ENCODE peak calls at places on chromosomes 16 and 17, in nine cellular contexts. One of them, this sample, is unnamed.

GRCh38 chr17:222172-222571 is 40.7 kb upstream of the DOC2B start:
- DNase-seq in sigmoid colon: peak; percentile 61
- DNase-seq in PC-3: no peak
- DNase-seq in activated B cell treated with CpG ODN at 0.5 μM for 24 hours: no peak
- DNase-seq in ovary: peak; percentile 9
- DNase-seq in H1: no peak
- DNase-seq in breast epithelium: no peak
- DNase-seq in CD4-positive, alpha-beta T cell: no peak
- DNase-seq in foreskin fibroblast: no peak
- DNase-seq in this sample: no peak

GRCh38 chr17:19317359-19318095 is 45.0 kb downstream of the B9D1 start:
- DNase-seq in sigmoid colon: peak; percentile 90
- DNase-seq in PC-3: no peak
- DNase-seq in activated B cell treated with CpG ODN at 0.5 μM for 24 hours: no peak
- DNase-seq in ovary: peak; percentile 93
- DNase-seq in H1: peak; percentile 80
- DNase-seq in breast epithelium: peak; percentile 69
- DNase-seq in CD4-positive, alpha-beta T cell: no peak
- DNase-seq in foreskin fibroblast: peak; percentile 81
- DNase-seq in this sample: peak; percentile 46

GRCh38 chr16:57377080-57377841 is 5.0 kb downstream of the CX3CL1 start:
- DNase-seq in sigmoid colon: no peak
- DNase-seq in PC-3: peak; percentile 73
- DNase-seq in activated B cell treated with CpG ODN at 0.5 μM for 24 hours: peak; percentile 46
- DNase-seq in ovary: no peak
- DNase-seq in H1: no peak
- DNase-seq in breast epithelium: peak; percentile 55
- DNase-seq in CD4-positive, alpha-beta T cell: no peak
- DNase-seq in foreskin fibroblast: no peak
- DNase-seq in this sample: no peak

GRCh38 chr17:31100840-31101239 is 6.1 kb downstream of the NF1 start:
- DNase-seq in sigmoid colon: no peak
- DNase-seq in PC-3: no peak
- DNase-seq in activated B cell treated with CpG ODN at 0.5 μM for 24 hours: no peak
- DNase-seq in ovary: no peak
- DNase-seq in H1: no peak
- DNase-seq in breast epithelium: no peak
- DNase-seq in CD4-positive, alpha-beta T cell: no peak
- DNase-seq in foreskin fibroblast: no peak
- DNase-seq in this sample: no peak

GRCh38 chr16:424033-424622 is 1.3 kb upstream of the RAB11FIP3 start:
- DNase-seq in sigmoid colon: peak; percentile 96
- DNase-seq in PC-3: peak; percentile 76
- DNase-seq in activated B cell treated with CpG ODN at 0.5 μM for 24 hours: no peak
- DNase-seq in ovary: peak; percentile 86
- DNase-seq in H1: no peak
- DNase-seq in breast epithelium: peak; percentile 94
- DNase-seq in CD4-positive, alpha-beta T cell: no peak
- DNase-seq in foreskin fibroblast: peak; percentile 97
- DNase-seq in this sample: no peak

GRCh38 chr16:12122202-12122601 is 145.7 kb downstream of the SNX29 start:
- DNase-seq in sigmoid colon: no peak
- DNase-seq in PC-3: no peak
- DNase-seq in activated B cell treated with CpG ODN at 0.5 μM for 24 hours: no peak
- DNase-seq in ovary: peak; percentile 10
- DNase-seq in H1: no peak
- DNase-seq in breast epithelium: no peak
- DNase-seq in CD4-positive, alpha-beta T cell: no peak
- DNase-seq in foreskin fibroblast: no peak
- DNase-seq in this sample: no peak

GRCh38 chr16:8380311-8380710 is 210.0 kb downstream of the TMEM114 start:
- DNase-seq in sigmoid colon: no peak
- DNase-seq in PC-3: no peak
- DNase-seq in activated B cell treated with CpG ODN at 0.5 μM for 24 hours: no peak
- DNase-seq in ovary: no peak
- DNase-seq in H1: no peak
- DNase-seq in breast epithelium: no peak
- DNase-seq in CD4-positive, alpha-beta T cell: no peak
- DNase-seq in foreskin fibroblast: no peak
- DNase-seq in this sample: no peak

GRCh38 chr17:45368661-45369060 is 51.8 kb upstream of the MAP3K14 start:
- DNase-seq in sigmoid colon: no peak
- DNase-seq in PC-3: no peak
- DNase-seq in activated B cell treated with CpG ODN at 0.5 μM for 24 hours: no peak
- DNase-seq in ovary: no peak
- DNase-seq in H1: no peak
- DNase-seq in breast epithelium: no peak
- DNase-seq in CD4-positive, alpha-beta T cell: no peak
- DNase-seq in foreskin fibroblast: peak; percentile 36
- DNase-seq in this sample: no peak

GRCh38 chr16:17572145-17572544 is 101.4 kb upstream of the XYLT1 start:
- DNase-seq in sigmoid colon: no peak
- DNase-seq in PC-3: no peak
- DNase-seq in activated B cell treated with CpG ODN at 0.5 μM for 24 hours: no peak
- DNase-seq in ovary: no peak
- DNase-seq in H1: no peak
- DNase-seq in breast epithelium: no peak
- DNase-seq in CD4-positive, alpha-beta T cell: no peak
- DNase-seq in foreskin fibroblast: no peak
- DNase-seq in this sample: no peak

GRCh38 chr16:82016268-82016667 is 5.0 kb upstream of the SDR42E1 start:
- DNase-seq in sigmoid colon: no peak
- DNase-seq in PC-3: peak; percentile 47
- DNase-seq in activated B cell treated with CpG ODN at 0.5 μM for 24 hours: no peak
- DNase-seq in ovary: no peak
- DNase-seq in H1: no peak
- DNase-seq in breast epithelium: no peak
- DNase-seq in CD4-positive, alpha-beta T cell: no peak
- DNase-seq in foreskin fibroblast: no peak
- DNase-seq in this sample: no peak

GRCh38 chr17:68378202-68379149 is 78.8 kb downstream of the WIPI1 start:
- DNase-seq in sigmoid colon: peak; percentile 98
- DNase-seq in PC-3: peak; percentile 88
- DNase-seq in activated B cell treated with CpG ODN at 0.5 μM for 24 hours: no peak
- DNase-seq in ovary: peak; percentile 98
- DNase-seq in H1: peak; percentile 60
- DNase-seq in breast epithelium: peak; percentile 87
- DNase-seq in CD4-positive, alpha-beta T cell: no peak
- DNase-seq in foreskin fibroblast: peak; percentile 99
- DNase-seq in this sample: peak; percentile 73

GRCh38 chr17:59842901-59843652 is 49.7 kb downstream of the TUBD1 start:
- DNase-seq in sigmoid colon: peak; percentile 65
- DNase-seq in PC-3: peak; percentile 98
- DNase-seq in activated B cell treated with CpG ODN at 0.5 μM for 24 hours: no peak
- DNase-seq in ovary: peak; percentile 48
- DNase-seq in H1: no peak
- DNase-seq in breast epithelium: peak; percentile 62
- DNase-seq in CD4-positive, alpha-beta T cell: no peak
- DNase-seq in foreskin fibroblast: peak; percentile 86
- DNase-seq in this sample: peak; percentile 42

DNA sequence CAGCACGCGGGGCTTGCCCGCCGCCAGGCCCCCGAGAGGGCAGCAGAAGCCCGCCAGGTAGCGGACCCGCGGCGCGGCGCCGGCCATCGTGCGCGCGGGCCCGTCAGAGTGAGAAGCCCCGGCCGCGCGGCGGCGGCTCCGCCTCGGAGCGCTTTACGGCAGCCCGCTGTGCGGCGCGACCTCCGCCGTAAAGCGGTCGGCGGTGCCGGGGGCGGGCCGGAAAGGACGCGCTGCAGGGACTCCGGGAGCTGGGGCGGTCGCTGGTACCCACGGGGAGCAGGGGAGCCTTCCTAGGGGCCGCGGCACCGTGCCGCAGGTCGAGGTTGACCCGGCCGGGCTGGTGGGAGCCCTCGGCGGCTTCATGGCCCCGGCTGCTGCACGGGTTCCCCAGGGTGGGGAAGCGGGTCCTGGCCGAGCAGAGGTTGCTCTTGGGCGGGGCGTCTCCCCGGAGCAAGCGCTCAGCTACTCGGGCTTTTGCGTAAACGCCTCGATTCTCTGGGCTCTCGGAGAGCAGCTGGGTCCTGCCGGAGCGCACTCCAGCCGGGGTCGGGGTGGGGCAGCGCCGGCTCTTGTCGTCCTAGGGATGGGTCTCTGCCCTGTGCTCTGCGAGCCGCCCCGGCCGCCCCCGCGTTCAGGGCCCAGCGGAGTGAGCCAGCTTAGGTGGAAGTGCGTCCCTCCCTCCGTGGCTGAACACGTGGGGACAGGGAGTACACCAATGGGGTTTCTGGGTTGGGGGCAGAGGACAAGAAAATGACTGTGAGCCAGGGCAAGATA is at the start of gene FAAP100:
- DNase-seq in sigmoid colon: peak; percentile 85
- DNase-seq in PC-3: peak; percentile 89
- DNase-seq in activated B cell treated with CpG ODN at 0.5 μM for 24 hours: peak; percentile 91
- DNase-seq in ovary: peak; percentile 76
- DNase-seq in H1: peak; percentile 90
- DNase-seq in breast epithelium: peak; percentile 61
- DNase-seq in CD4-positive, alpha-beta T cell: peak; percentile 71
- DNase-seq in foreskin fibroblast: peak; percentile 79
- DNase-seq in this sample: no peak
- TF ChIP-seq CTCF in sigmoid colon: no peak
- TF ChIP-seq CTCF in PC-3: no peak
- TF ChIP-seq CTCF in activated B cell treated with CpG ODN at 0.5 μM for 24 hours: no peak
- TF ChIP-seq CTCF in ovary: peak; percentile 5
- TF ChIP-seq CTCF in H1: no peak
- TF ChIP-seq CTCF in breast epithelium: no peak
- TF ChIP-seq CTCF in CD4-positive, alpha-beta T cell: no peak
- TF ChIP-seq CTCF in foreskin fibroblast: no peak
- TF ChIP-seq CTCF in this sample: no peak

GRCh38 chr17:65017375-65017774 is 39.2 kb downstream of the GNA13 start:
- DNase-seq in sigmoid colon: no peak
- DNase-seq in PC-3: no peak
- DNase-seq in activated B cell treated with CpG ODN at 0.5 μM for 24 hours: no peak
- DNase-seq in ovary: peak; percentile 33
- DNase-seq in H1: peak; percentile 46
- DNase-seq in breast epithelium: no peak
- DNase-seq in CD4-positive, alpha-beta T cell: no peak
- DNase-seq in foreskin fibroblast: no peak
- DNase-seq in this sample: no peak
- TF ChIP-seq CTCF in sigmoid colon: no peak
- TF ChIP-seq CTCF in PC-3: no peak
- TF ChIP-seq CTCF in activated B cell treated with CpG ODN at 0.5 μM for 24 hours: no peak
- TF ChIP-seq CTCF in ovary: no peak
- TF ChIP-seq CTCF in H1: no peak
- TF ChIP-seq CTCF in breast epithelium: no peak
- TF ChIP-seq CTCF in CD4-positive, alpha-beta T cell: no peak
- TF ChIP-seq CTCF in foreskin fibroblast: no peak
- TF ChIP-seq CTCF in this sample: no peak

GRCh38 chr16:64712027-64712426 is 409.8 kb downstream of the CDH11 start:
- DNase-seq in sigmoid colon: no peak
- DNase-seq in PC-3: no peak
- DNase-seq in activated B cell treated with CpG ODN at 0.5 μM for 24 hours: no peak
- DNase-seq in ovary: no peak
- DNase-seq in H1: no peak
- DNase-seq in breast epithelium: no peak
- DNase-seq in CD4-positive, alpha-beta T cell: no peak
- DNase-seq in foreskin fibroblast: no peak
- DNase-seq in this sample: no peak

GRCh38 chr16:64715624-64716023 is 406.2 kb downstream of the CDH11 start:
- DNase-seq in sigmoid colon: no peak
- DNase-seq in PC-3: no peak
- DNase-seq in activated B cell treated with CpG ODN at 0.5 μM for 24 hours: no peak
- DNase-seq in ovary: no peak
- DNase-seq in H1: no peak
- DNase-seq in breast epithelium: no peak
- DNase-seq in CD4-positive, alpha-beta T cell: no peak
- DNase-seq in foreskin fibroblast: no peak
- DNase-seq in this sample: no peak

GRCh38 chr16:64718481-64718880 is 403.4 kb downstream of the CDH11 start:
- DNase-seq in sigmoid colon: no peak
- DNase-seq in PC-3: no peak
- DNase-seq in activated B cell treated with CpG ODN at 0.5 μM for 24 hours: no peak
- DNase-seq in ovary: no peak
- DNase-seq in H1: no peak
- DNase-seq in breast epithelium: no peak
- DNase-seq in CD4-positive, alpha-beta T cell: no peak
- DNase-seq in foreskin fibroblast: no peak
- DNase-seq in this sample: no peak

GRCh38 chr16:64717871-64718270 is 404.0 kb downstream of the CDH11 start:
- DNase-seq in sigmoid colon: no peak
- DNase-seq in PC-3: no peak
- DNase-seq in activated B cell treated with CpG ODN at 0.5 μM for 24 hours: no peak
- DNase-seq in ovary: no peak
- DNase-seq in H1: no peak
- DNase-seq in breast epithelium: no peak
- DNase-seq in CD4-positive, alpha-beta T cell: no peak
- DNase-seq in foreskin fibroblast: no peak
- DNase-seq in this sample: no peak
- TF ChIP-seq CTCF in sigmoid colon: no peak
- TF ChIP-seq CTCF in PC-3: no peak
- TF ChIP-seq CTCF in activated B cell treated with CpG ODN at 0.5 μM for 24 hours: no peak
- TF ChIP-seq CTCF in ovary: no peak
- TF ChIP-seq CTCF in H1: no peak
- TF ChIP-seq CTCF in breast epithelium: no peak
- TF ChIP-seq CTCF in CD4-positive, alpha-beta T cell: no peak
- TF ChIP-seq CTCF in foreskin fibroblast: no peak
- TF ChIP-seq CTCF in this sample: no peak

GRCh38 chr17:13736915-13737314 is 135.2 kb upstream of the HS3ST3A1 start:
- DNase-seq in sigmoid colon: no peak
- DNase-seq in PC-3: peak; percentile 24
- DNase-seq in activated B cell treated with CpG ODN at 0.5 μM for 24 hours: no peak
- DNase-seq in ovary: no peak
- DNase-seq in H1: no peak
- DNase-seq in breast epithelium: no peak
- DNase-seq in CD4-positive, alpha-beta T cell: no peak
- DNase-seq in foreskin fibroblast: peak; percentile 85
- DNase-seq in this sample: no peak

GRCh38 chr17:13735861-13736260 is 134.1 kb upstream of the HS3ST3A1 start:
- DNase-seq in sigmoid colon: no peak
- DNase-seq in PC-3: no peak
- DNase-seq in activated B cell treated with CpG ODN at 0.5 μM for 24 hours: no peak
- DNase-seq in ovary: no peak
- DNase-seq in H1: no peak
- DNase-seq in breast epithelium: no peak
- DNase-seq in CD4-positive, alpha-beta T cell: no peak
- DNase-seq in foreskin fibroblast: peak; percentile 71
- DNase-seq in this sample: no peak

GRCh38 chr17:13740692-13741091 is 139.0 kb upstream of the HS3ST3A1 start:
- DNase-seq in sigmoid colon: no peak
- DNase-seq in PC-3: no peak
- DNase-seq in activated B cell treated with CpG ODN at 0.5 μM for 24 hours: no peak
- DNase-seq in ovary: no peak
- DNase-seq in H1: no peak
- DNase-seq in breast epithelium: no peak
- DNase-seq in CD4-positive, alpha-beta T cell: no peak
- DNase-seq in foreskin fibroblast: no peak
- DNase-seq in this sample: no peak

GRCh38 chr17:13734880-13735279 is 133.2 kb upstream of the HS3ST3A1 start:
- DNase-seq in sigmoid colon: no peak
- DNase-seq in PC-3: no peak
- DNase-seq in activated B cell treated with CpG ODN at 0.5 μM for 24 hours: no peak
- DNase-seq in ovary: no peak
- DNase-seq in H1: no peak
- DNase-seq in breast epithelium: no peak
- DNase-seq in CD4-positive, alpha-beta T cell: no peak
- DNase-seq in foreskin fibroblast: no peak
- DNase-seq in this sample: no peak

DNA sequence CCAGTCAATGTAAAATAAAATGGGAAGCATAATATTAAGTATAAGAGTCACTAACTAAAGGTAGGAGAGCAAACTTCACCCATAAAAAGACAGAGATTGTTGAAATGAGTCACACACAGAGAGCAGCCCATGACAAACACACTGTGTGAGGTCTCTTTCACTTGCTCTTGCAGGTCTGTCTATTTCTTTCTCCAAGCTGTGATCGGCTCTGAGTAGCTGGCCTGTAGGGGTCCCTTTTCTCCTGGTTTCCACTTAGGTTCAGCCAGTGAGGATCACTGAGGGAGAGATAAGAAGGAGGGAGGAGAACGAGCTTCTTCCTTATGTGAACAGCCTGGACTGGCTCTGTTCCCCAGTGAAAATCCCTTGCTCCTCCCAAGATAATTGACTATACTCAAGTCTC is 133.7 kb upstream of the HS3ST3A1 start:
- DNase-seq in sigmoid colon: no peak
- DNase-seq in PC-3: peak; percentile 29
- DNase-seq in activated B cell treated with CpG ODN at 0.5 μM for 24 hours: no peak
- DNase-seq in ovary: no peak
- DNase-seq in H1: no peak
- DNase-seq in breast epithelium: no peak
- DNase-seq in CD4-positive, alpha-beta T cell: no peak
- DNase-seq in foreskin fibroblast: peak; percentile 62
- DNase-seq in this sample: no peak
- TF ChIP-seq CTCF in sigmoid colon: no peak
- TF ChIP-seq CTCF in PC-3: no peak
- TF ChIP-seq CTCF in activated B cell treated with CpG ODN at 0.5 μM for 24 hours: no peak
- TF ChIP-seq CTCF in ovary: no peak
- TF ChIP-seq CTCF in H1: no peak
- TF ChIP-seq CTCF in breast epithelium: no peak
- TF ChIP-seq CTCF in CD4-positive, alpha-beta T cell: no peak
- TF ChIP-seq CTCF in foreskin fibroblast: peak; percentile 25
- TF ChIP-seq CTCF in this sample: no peak